ENCODE peak calls at places on chromosomes 1 and 21, in seven cellular contexts. C is AG10803; G is hepatic stellate cell; V is effector CD4-positive, alpha-beta T cell; Q is GM04504; K is suprapubic skin; Z is Calu3. O is an unnamed sample.

GRCh38 chr1:159162511-159163265 is 8.7 kb upstream of the CADM3 start:
- DNase-seq in V (no peak), G (no peak), Q (no peak), Z (no peak), C (no peak), K (no peak), O (no peak)

GRCh38 chr21:35559881-35560280 is 500.4 kb downstream of the SETD4 start:
- DNase-seq in G (peak; percentile 47), Z (no peak), V (no peak), K (no peak), C (peak; percentile 60), Q (no peak), O (peak; percentile 26)

GRCh38 chr1:100584761-100585745 is 47.1 kb downstream of the GPR88 start:
- DNase-seq in V (no peak), Z (peak; percentile 1), K (no peak), C (peak; percentile 59), G (no peak), Q (no peak), O (no peak)

GRCh38 chr21:21063828-21064227 is 65.6 kb downstream of the NCAM2 start:
- DNase-seq in K (no peak), G (no peak), Z (no peak), C (no peak), Q (no peak), V (no peak), O (no peak)

GRCh38 chr1:240608707-240609106 is 3.2 kb downstream of the GREM2 start:
- DNase-seq in Z (peak; percentile 41), C (no peak), K (no peak), G (no peak), V (no peak), Q (no peak), O (no peak)

GRCh38 chr1:182698977-182699672 is 14.7 kb upstream of the RGS8 start:
- DNase-seq in G (no peak), C (peak; percentile 6), V (no peak), Z (no peak), Q (no peak), K (peak; percentile 70), O (no peak)

GRCh38 chr1:33946836-33947235 is 83.0 kb downstream of the HMGB4 start:
- DNase-seq in Q (no peak), G (no peak), V (no peak), K (no peak), Z (no peak), C (no peak), O (no peak)

GRCh38 chr1:232292818-232293217 is 337.1 kb downstream of the SIPA1L2 start:
- DNase-seq in V (no peak), G (no peak), Q (no peak), K (no peak), Z (no peak), C (no peak), O (no peak)

GRCh38 chr1:168842916-168843315 is 113.9 kb upstream of the DPT start:
- DNase-seq in Z (no peak), Q (no peak), G (no peak), K (no peak), C (no peak), V (no peak), O (no peak)

GRCh38 chr1:12433323-12434053 is 184.5 kb downstream of the DHRS3 start:
- DNase-seq in Z (peak; percentile 65), G (no peak), K (no peak), Q (no peak), C (peak; percentile 54), V (no peak), O (no peak)

GRCh38 chr1:174134000-174134659 is 25.2 kb upstream of the RABGAP1L start:
- DNase-seq in V (no peak), K (no peak), Q (no peak), G (no peak), Z (no peak), C (no peak), O (no peak)

GRCh38 chr1:46719689-46720088 is 775 bp upstream of the EFCAB14 start:
- DNase-seq in V (no peak), K (no peak), C (no peak), G (no peak), Q (no peak), Z (peak; percentile 49), O (no peak)

GRCh38 chr21:31130821-31131220 is 92.5 kb upstream of the KRTAP19-8 start:
- DNase-seq in C (no peak), V (no peak), G (no peak), K (no peak), Q (no peak), Z (no peak), O (no peak)

GRCh38 chr21:34336756-34337391 is 26.9 kb upstream of the KCNE2 start:
- DNase-seq in Q (no peak), Z (no peak), V (no peak), K (no peak), C (peak; percentile 74), G (peak; percentile 61), O (peak; percentile 65)

GRCh38 chr1:8368956-8369639 is 51.2 kb downstream of the SLC45A1 start:
- DNase-seq in Z (no peak), V (no peak), G (no peak), C (no peak), K (no peak), Q (no peak), O (no peak)

GRCh38 chr1:232622981-232623380 is 7.0 kb downstream of the SIPA1L2 start:
- DNase-seq in Z (no peak), V (no peak), C (no peak), K (no peak), G (no peak), Q (no peak), O (no peak)

GRCh38 chr1:67393240-67393639 is 37.0 kb downstream of the SERBP1 start:
- DNase-seq in G (no peak), V (no peak), Q (no peak), C (no peak), K (no peak), Z (no peak), O (no peak)

GRCh38 chr1:200330770-200331428 is 78.9 kb downstream of the ZNF281 start:
- DNase-seq in V (no peak), G (no peak), Q (no peak), Z (no peak), K (no peak), C (no peak), O (no peak)

GRCh38 chr1:243926803-243927245 is 76.8 kb upstream of the AKT3 start:
- DNase-seq in K (no peak), Z (peak; percentile 36), V (no peak), Q (peak; percentile 62), C (peak; percentile 93), G (peak; percentile 84), O (peak; percentile 79)

GRCh38 chr1:154445040-154445472 is 39.9 kb downstream of the IL6R start:
- DNase-seq in Z (no peak), G (peak; percentile 94), C (peak; percentile 69), K (no peak), Q (no peak), V (no peak), O (peak; percentile 88)

GRCh38 chr1:118395430-118396001 is 210.5 kb upstream of the SPAG17 start:
- DNase-seq in Z (no peak), G (no peak), Q (no peak), C (no peak), K (no peak), V (no peak), O (no peak)

GRCh38 chr1:182299728-182300581 is 91.6 kb downstream of the GLUL start:
- DNase-seq in K (no peak), V (no peak), C (peak; percentile 31), Q (no peak), Z (peak; percentile 60), G (no peak), O (peak; percentile 14)

GRCh38 chr1:3717041-3717714 is 35.1 kb upstream of the CCDC27 start:
- DNase-seq in Z (no peak), Q (no peak), C (no peak), K (no peak), V (no peak), G (no peak), O (no peak)

GRCh38 chr1:193042766-193043691 is 16.1 kb downstream of the UCHL5 start:
- DNase-seq in G (no peak), C (no peak), K (no peak), V (no peak), Z (no peak), Q (no peak), O (no peak)

GRCh38 chr1:230158422-230159291 is 91.6 kb downstream of the GALNT2 start:
- DNase-seq in V (no peak), K (peak; percentile 18), G (no peak), C (no peak), Z (peak; percentile 45), Q (no peak), O (no peak)

GRCh38 chr1:159214149-159214760 is 9.6 kb downstream of the ACKR1 start:
- DNase-seq in C (peak; percentile 33), V (peak; percentile 8), Q (peak; percentile 15), G (peak; percentile 54), K (no peak), Z (peak; percentile 60), O (peak; percentile 65)